ENCODE peak calls at places on chromosome 2, in five cellular contexts. J is PC-3, D is GM23248, R is neuronal stem cell, W is Karpas-422. T is an unnamed sample.

GRCh38 chr2:223969856-223970255 is 12.6 kb downstream of the MRPL44 start:
- DNase-seq in J (no peak), D (peak; percentile 81), R (no peak), W (no peak), T (peak; percentile 40)

GRCh38 chr2:207163053-207163814 is 2.5 kb downstream of the KLF7 start:
- DNase-seq in J (peak; percentile 97), D (peak; percentile 96), R (no peak), W (no peak), T (peak; percentile 94)

GRCh38 chr2:142175917-142176316 is 45.1 kb upstream of the LRP1B start:
- DNase-seq in J (no peak), D (no peak), R (no peak), W (no peak), T (no peak)

GRCh38 chr2:47062721-47063120 is 92.4 kb downstream of the STPG4 start:
- DNase-seq in J (no peak), D (peak; percentile 52), R (no peak), W (no peak), T (no peak)

GRCh38 chr2:199303814-199304213 is 153.9 kb downstream of the SATB2 start:
- DNase-seq in J (peak; percentile 95), D (peak; percentile 99), R (no peak), W (no peak), T (peak; percentile 90)

GRCh38 chr2:128178650-128179460 is 87.9 kb downstream of the UGGT1 start:
- DNase-seq in J (peak; percentile 46), D (peak; percentile 82), R (peak; percentile 51), W (peak; percentile 82), T (peak; percentile 35)

GRCh38 chr2:234873828-234874173 is 78.0 kb upstream of the SH3BP4 start:
- DNase-seq in J (no peak), D (peak; percentile 77), R (no peak), W (peak; percentile 2), T (no peak)

GRCh38 chr2:20217041-20217970 is 7.6 kb downstream of the SDC1 start:
- DNase-seq in J (peak; percentile 76), D (peak; percentile 27), R (no peak), W (no peak), T (peak; percentile 96)

GRCh38 chr2:60873381-60873780 is 8.0 kb upstream of the REL start:
- DNase-seq in J (no peak), D (no peak), R (no peak), W (no peak), T (no peak)

GRCh38 chr2:5725794-5726463 is 33.7 kb downstream of the SOX11 start:
- DNase-seq in J (no peak), D (no peak), R (peak; percentile 91), W (no peak), T (no peak)

GRCh38 chr2:212359425-212360067 is 179.1 kb downstream of the ERBB4 start:
- DNase-seq in J (no peak), D (no peak), R (no peak), W (no peak), T (no peak)

GRCh38 chr2:157929871-157930667 is 53.9 kb upstream of the ACVR1 start:
- DNase-seq in J (no peak), D (no peak), R (no peak), W (no peak), T (no peak)

GRCh38 chr2:138455275-138455674 is 46.3 kb upstream of the SPOPL start:
- DNase-seq in J (no peak), D (no peak), R (no peak), W (no peak), T (no peak)

GRCh38 chr2:104853926-104854506 is at the start of gene POU3F3:
- DNase-seq in J (no peak), D (peak; percentile 24), R (peak; percentile 96), W (no peak), T (no peak)

GRCh38 chr2:221402072-221402471 is 170.0 kb downstream of the EPHA4 start:
- DNase-seq in J (no peak), D (peak; percentile 64), R (no peak), W (no peak), T (no peak)

GRCh38 chr2:150327546-150328495 is 159.6 kb downstream of the RND3 start:
- DNase-seq in J (no peak), D (no peak), R (peak; percentile 89), W (no peak), T (no peak)

GRCh38 chr2:39433586-39434195 is 3.4 kb downstream of the MAP4K3 start:
- DNase-seq in J (peak; percentile 18), D (peak; percentile 65), R (no peak), W (no peak), T (no peak)

GRCh38 chr2:16125614-16126125 is 185.3 kb downstream of the MYCN start:
- DNase-seq in J (no peak), D (no peak), R (no peak), W (no peak), T (no peak)

GRCh38 chr2:178863130-178863855 is 56.1 kb upstream of the TTN start:
- DNase-seq in J (no peak), D (peak; percentile 11), R (no peak), W (no peak), T (no peak)

GRCh38 chr2:107772380-107772779 is 54.3 kb upstream of the RGPD4 start:
- DNase-seq in J (peak; percentile 50), D (no peak), R (no peak), W (no peak), T (no peak)

GRCh38 chr2:219368690-219369108 is 19.0 kb downstream of the DNPEP start:
- DNase-seq in J (peak; percentile 23), D (peak; percentile 92), R (no peak), W (peak; percentile 7), T (peak; percentile 60)

GRCh38 chr2:144681389-144681788 is 161.5 kb upstream of the ZEB2 start:
- DNase-seq in J (no peak), D (no peak), R (no peak), W (peak; percentile 63), T (peak; percentile 34)

GRCh38 chr2:182866461-182867369 is at the start of gene FRZB:
- DNase-seq in J (peak; percentile 16), D (peak; percentile 71), R (peak; percentile 82), W (no peak), T (peak; percentile 10)

GRCh38 chr2:99624682-99625081 is 134.9 kb upstream of the REV1 start:
- DNase-seq in J (no peak), D (no peak), R (no peak), W (peak; percentile 48), T (no peak)

GRCh38 chr2:204491528-204491927 is 53.7 kb upstream of the PARD3B start:
- DNase-seq in J (peak; percentile 77), D (peak; percentile 84), R (no peak), W (no peak), T (peak; percentile 40)

GRCh38 chr2:185700883-185701282 is 37.7 kb upstream of the FSIP2 start:
- DNase-seq in J (no peak), D (no peak), R (no peak), W (no peak), T (no peak)

GRCh38 chr2:187215576-187216240 is 232.3 kb downstream of the CALCRL start:
- DNase-seq in J (no peak), D (peak; percentile 37), R (no peak), W (no peak), T (peak; percentile 9)

GRCh38 chr2:20188851-20189250 is 36.1 kb downstream of the SDC1 start:
- DNase-seq in J (no peak), D (no peak), R (peak; percentile 64), W (no peak), T (no peak)

GRCh38 chr2:201419057-201419635 is 32.1 kb downstream of the TRAK2 start:
- DNase-seq in J (peak; percentile 75), D (peak; percentile 45), R (no peak), W (no peak), T (peak; percentile 31)

GRCh38 chr2:48339451-48339850 is 190.5 kb upstream of the STON1 start:
- DNase-seq in J (peak; percentile 33), D (peak; percentile 53), R (no peak), W (no peak), T (peak; percentile 37)

GRCh38 chr2:130836501-130837174 is at the start of gene ARHGEF4:
- DNase-seq in J (peak; percentile 66), D (peak; percentile 14), R (peak; percentile 75), W (no peak), T (peak; percentile 59)

GRCh38 chr2:16315458-16315835 is 350.2 kb downstream of the CYRIA start:
- DNase-seq in J (no peak), D (no peak), R (no peak), W (no peak), T (no peak)

GRCh38 chr2:6828299-6828584 is 37.5 kb downstream of the CMPK2 start:
- DNase-seq in J (peak; percentile 46), D (peak; percentile 66), R (no peak), W (peak; percentile 90), T (no peak)

GRCh38 chr2:17593841-17594482 is 53.5 kb downstream of the VSNL1 start:
- DNase-seq in J (peak; percentile 52), D (peak; percentile 9), R (no peak), W (no peak), T (no peak)

DNA sequence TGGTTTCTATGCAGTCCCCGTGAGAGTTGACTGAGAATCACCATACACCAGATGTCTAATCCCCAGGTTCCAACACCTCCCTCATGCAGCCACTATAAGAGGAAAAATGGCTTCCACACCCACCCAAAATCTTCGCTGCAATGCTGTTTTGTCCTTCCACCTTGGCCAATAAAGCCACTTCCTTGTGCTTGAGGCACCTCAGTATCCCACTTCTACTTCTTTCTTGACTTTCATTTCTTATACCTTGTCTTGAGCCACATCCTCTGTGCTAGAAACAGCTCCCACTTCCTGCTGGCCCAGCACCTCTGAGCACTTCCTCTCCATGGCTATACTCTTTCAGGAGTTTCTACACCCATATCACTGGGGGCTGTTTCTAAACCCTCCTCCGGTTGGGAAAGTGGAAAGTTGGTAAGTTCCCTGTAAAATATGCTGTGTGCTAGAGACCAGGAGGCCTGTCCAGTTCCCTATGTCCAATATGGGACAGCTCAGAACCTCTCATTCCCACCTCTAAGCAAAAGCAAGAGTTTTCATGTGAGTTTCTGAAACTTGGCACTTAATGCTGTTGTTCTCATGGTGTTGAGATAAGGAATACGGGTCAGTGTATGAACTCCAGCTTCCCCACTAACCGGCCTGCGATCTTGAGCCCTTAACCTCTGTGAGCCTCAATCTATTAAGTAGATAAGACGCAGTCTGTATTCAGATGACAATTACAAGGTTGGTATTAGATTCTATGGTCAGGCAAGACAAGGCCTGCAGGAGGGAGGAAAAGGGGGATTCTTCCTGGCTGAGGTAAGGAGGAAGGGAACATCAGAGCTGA is 209.1 kb upstream of the ID2 start:
- DNase-seq in J (no peak), D (no peak), R (no peak), W (no peak), T (no peak)
- H3K4me2 ChIP-seq in J (no peak overlapping the region), D (no peak overlapping the region), R (no peak overlapping the region), W (no peak overlapping the region), T (no peak overlapping the region)

GRCh38 chr2:28338046-28338753 is 54.5 kb upstream of the FOSL2 start:
- DNase-seq in J (no peak), D (peak; percentile 95), R (no peak), W (no peak), T (no peak)
- H3K4me2 ChIP-seq in J (no peak overlapping the region), D (peak overlapping the region; percentile 67), R (no peak overlapping the region), W (no peak overlapping the region), T (peak overlapping the region; percentile 57)

GRCh38 chr2:64582774-64583340 is 58.7 kb downstream of the AFTPH start:
- DNase-seq in J (no peak), D (no peak), R (no peak), W (no peak), T (no peak)
- H3K4me2 ChIP-seq in J (no peak overlapping the region), D (no peak overlapping the region), R (no peak overlapping the region), W (no peak overlapping the region), T (no peak overlapping the region)

DNA sequence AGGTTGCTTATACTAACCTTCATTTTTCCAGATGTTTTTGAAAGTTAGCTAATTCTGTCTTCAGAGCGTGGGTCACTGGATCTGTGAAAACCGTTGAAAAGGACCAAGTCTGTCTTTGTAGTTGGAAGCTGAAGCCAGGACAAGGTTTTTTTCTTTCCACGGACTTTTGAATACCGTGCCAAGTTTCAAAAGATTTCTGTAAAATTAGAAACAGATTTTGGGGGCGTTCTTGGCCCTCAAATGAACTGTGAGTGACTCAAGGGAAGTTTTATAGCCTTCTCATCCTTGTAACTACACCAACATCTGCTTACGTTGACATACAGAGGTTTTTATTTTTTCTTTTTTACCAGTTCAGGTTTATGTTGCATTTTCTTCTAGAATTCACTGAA is at the start of gene FAP:
- DNase-seq in J (no peak), D (peak; percentile 95), R (peak; percentile 23), W (no peak), T (peak; percentile 54)
- H3K4me2 ChIP-seq in J (peak within 1 kb of the TSS; percentile 68), D (peak within 1 kb of the TSS; percentile 96), R (peak within 1 kb of the TSS; percentile 11), W (no peak within 1 kb of the TSS), T (peak within 1 kb of the TSS; percentile 90)

T was measured in mammary epithelial cell.